ENCODE peak calls at places on chromosomes 11 and 22, in four cellular contexts. One of them, this sample, is unnamed.

GRCh38 chr11:96779030-96779429 is 389.2 kb downstream of the JRKL start:
- DNase-seq in progenitor cell of endocrine pancreas: no peak
- DNase-seq in neural progenitor cell: no peak
- DNase-seq in psoas muscle: no peak
- DNase-seq in this sample: no peak

GRCh38 chr11:65423516-65424199 is 1.1 kb downstream of the NEAT1 start:
- DNase-seq in neural progenitor cell: no peak
- DNase-seq in psoas muscle: no peak
- DNase-seq in progenitor cell of endocrine pancreas: no peak
- DNase-seq in this sample: no peak

GRCh38 chr22:39651783-39652058 is 81.2 kb downstream of the CACNA1I start:
- DNase-seq in psoas muscle: no peak
- DNase-seq in neural progenitor cell: no peak
- DNase-seq in progenitor cell of endocrine pancreas: no peak
- DNase-seq in this sample: no peak

GRCh38 chr11:11521306-11522002 is 100.4 kb downstream of the GALNT18 start:
- DNase-seq in psoas muscle: no peak
- DNase-seq in neural progenitor cell: no peak
- DNase-seq in progenitor cell of endocrine pancreas: no peak
- DNase-seq in this sample: no peak

GRCh38 chr11:79259800-79260199 is 181.0 kb downstream of the TENM4 start:
- DNase-seq in progenitor cell of endocrine pancreas: no peak
- DNase-seq in psoas muscle: no peak
- DNase-seq in neural progenitor cell: no peak
- DNase-seq in this sample: no peak

GRCh38 chr11:131064373-131064991 is 148.2 kb upstream of the SNX19 start:
- DNase-seq in psoas muscle: peak; percentile 28
- DNase-seq in progenitor cell of endocrine pancreas: peak; percentile 48
- DNase-seq in neural progenitor cell: peak; percentile 88
- DNase-seq in this sample: no peak

GRCh38 chr11:12284321-12285050 is 92.9 kb upstream of the PARVA start:
- DNase-seq in progenitor cell of endocrine pancreas: no peak
- DNase-seq in psoas muscle: no peak
- DNase-seq in neural progenitor cell: no peak
- DNase-seq in this sample: no peak

GRCh38 chr11:124896071-124896750 is 1.5 kb downstream of the ROBO4 start:
- DNase-seq in psoas muscle: no peak
- DNase-seq in progenitor cell of endocrine pancreas: no peak
- DNase-seq in neural progenitor cell: no peak
- DNase-seq in this sample: no peak

GRCh38 chr11:18705651-18706281 is 7.2 kb downstream of the TMEM86A start:
- DNase-seq in psoas muscle: peak; percentile 39
- DNase-seq in neural progenitor cell: no peak
- DNase-seq in progenitor cell of endocrine pancreas: no peak
- DNase-seq in this sample: no peak

GRCh38 chr11:63888170-63889086 is 28.5 kb downstream of the RCOR2 start:
- DNase-seq in psoas muscle: peak; percentile 62
- DNase-seq in neural progenitor cell: peak; percentile 54
- DNase-seq in progenitor cell of endocrine pancreas: no peak
- DNase-seq in this sample: peak; percentile 55

GRCh38 chr22:43236401-43237166 is 49.6 kb upstream of the TTLL12 start:
- DNase-seq in progenitor cell of endocrine pancreas: no peak
- DNase-seq in psoas muscle: peak; percentile 43
- DNase-seq in neural progenitor cell: no peak
- DNase-seq in this sample: no peak

GRCh38 chr11:95531116-95531515 is 258.5 kb downstream of the FAM76B start:
- DNase-seq in progenitor cell of endocrine pancreas: no peak
- DNase-seq in psoas muscle: no peak
- DNase-seq in neural progenitor cell: no peak
- DNase-seq in this sample: no peak

GRCh38 chr22:47175761-47176359 is 413.4 kb downstream of the TBC1D22A start:
- DNase-seq in neural progenitor cell: no peak
- DNase-seq in psoas muscle: peak; percentile 6
- DNase-seq in progenitor cell of endocrine pancreas: no peak
- DNase-seq in this sample: no peak

GRCh38 chr11:35676611-35676965 is 14.0 kb downstream of the TRIM44 start:
- DNase-seq in neural progenitor cell: no peak
- DNase-seq in psoas muscle: no peak
- DNase-seq in progenitor cell of endocrine pancreas: no peak
- DNase-seq in this sample: no peak

GRCh38 chr22:24091551-24092420 is 80.7 kb downstream of the CABIN1 start:
- DNase-seq in progenitor cell of endocrine pancreas: no peak
- DNase-seq in psoas muscle: no peak
- DNase-seq in neural progenitor cell: no peak
- DNase-seq in this sample: no peak

GRCh38 chr11:122882809-122883681 is 486 bp downstream of the JHY start:
- DNase-seq in psoas muscle: peak; percentile 55
- DNase-seq in progenitor cell of endocrine pancreas: peak; percentile 31
- DNase-seq in neural progenitor cell: peak; percentile 80
- DNase-seq in this sample: peak; percentile 41

GRCh38 chr22:28103596-28103995 is 184.5 kb upstream of the PITPNB start:
- DNase-seq in psoas muscle: no peak
- DNase-seq in neural progenitor cell: no peak
- DNase-seq in progenitor cell of endocrine pancreas: no peak
- DNase-seq in this sample: no peak

GRCh38 chr11:121194731-121195596 is 93.9 kb downstream of the TECTA start:
- DNase-seq in neural progenitor cell: peak; percentile 74
- DNase-seq in psoas muscle: no peak
- DNase-seq in progenitor cell of endocrine pancreas: peak; percentile 41
- DNase-seq in this sample: peak; percentile 28

GRCh38 chr11:78715639-78716311 is 141.1 kb upstream of the NARS2 start:
- DNase-seq in psoas muscle: peak; percentile 22
- DNase-seq in neural progenitor cell: peak; percentile 88
- DNase-seq in progenitor cell of endocrine pancreas: peak; percentile 37
- DNase-seq in this sample: no peak

GRCh38 chr11:70384486-70385152 is 13.7 kb upstream of the CTTN start:
- DNase-seq in psoas muscle: no peak
- DNase-seq in neural progenitor cell: no peak
- DNase-seq in progenitor cell of endocrine pancreas: no peak
- DNase-seq in this sample: no peak

GRCh38 chr11:133011604-133012003 is 520.7 kb downstream of the OPCML start:
- DNase-seq in progenitor cell of endocrine pancreas: no peak
- DNase-seq in neural progenitor cell: no peak
- DNase-seq in psoas muscle: no peak
- DNase-seq in this sample: no peak

GRCh38 chr11:63510360-63511130 is 4.7 kb downstream of the LGALS12 start:
- DNase-seq in psoas muscle: peak; percentile 67
- DNase-seq in neural progenitor cell: peak; percentile 11
- DNase-seq in progenitor cell of endocrine pancreas: no peak
- DNase-seq in this sample: no peak

GRCh38 chr11:65403607-65404121 is 17.2 kb downstream of the FRMD8 start:
- DNase-seq in progenitor cell of endocrine pancreas: no peak
- DNase-seq in neural progenitor cell: no peak
- DNase-seq in psoas muscle: no peak
- DNase-seq in this sample: no peak

GRCh38 chr22:38841211-38841610 is 2.6 kb downstream of the NPTXR start:
- DNase-seq in neural progenitor cell: no peak
- DNase-seq in psoas muscle: no peak
- DNase-seq in progenitor cell of endocrine pancreas: no peak
- DNase-seq in this sample: no peak

GRCh38 chr11:44226945-44227344 is 83.0 kb downstream of the ALX4 start:
- DNase-seq in psoas muscle: no peak
- DNase-seq in neural progenitor cell: no peak
- DNase-seq in progenitor cell of endocrine pancreas: no peak
- DNase-seq in this sample: no peak

GRCh38 chr22:32574957-32575893 is 100.6 kb downstream of the FBXO7 start:
- DNase-seq in progenitor cell of endocrine pancreas: no peak
- DNase-seq in psoas muscle: no peak
- DNase-seq in neural progenitor cell: peak; percentile 45
- DNase-seq in this sample: no peak

GRCh38 chr11:67024966-67025365 is 2.0 kb downstream of the SYT12 start:
- DNase-seq in progenitor cell of endocrine pancreas: no peak
- DNase-seq in neural progenitor cell: no peak
- DNase-seq in psoas muscle: no peak
- DNase-seq in this sample: no peak

GRCh38 chr11:106246495-106246894 is 169.0 kb downstream of the AASDHPPT start:
- DNase-seq in neural progenitor cell: no peak
- DNase-seq in progenitor cell of endocrine pancreas: no peak
- DNase-seq in psoas muscle: no peak
- DNase-seq in this sample: no peak

GRCh38 chr11:66543263-66544107 is 2.4 kb downstream of the ZDHHC24 start:
- DNase-seq in psoas muscle: no peak
- DNase-seq in neural progenitor cell: peak; percentile 52
- DNase-seq in progenitor cell of endocrine pancreas: peak; percentile 48
- DNase-seq in this sample: peak; percentile 66

GRCh38 chr22:42752912-42753311 is 32.2 kb upstream of the A4GALT start:
- DNase-seq in progenitor cell of endocrine pancreas: no peak
- DNase-seq in psoas muscle: no peak
- DNase-seq in neural progenitor cell: no peak
- DNase-seq in this sample: no peak

GRCh38 chr22:24133187-24133965 is 47.9 kb upstream of the SUSD2 start:
- DNase-seq in neural progenitor cell: no peak
- DNase-seq in psoas muscle: no peak
- DNase-seq in progenitor cell of endocrine pancreas: no peak
- DNase-seq in this sample: no peak

GRCh38 chr22:37230673-37231405 is 13.2 kb downstream of the RAC2 start:
- DNase-seq in progenitor cell of endocrine pancreas: no peak
- DNase-seq in neural progenitor cell: no peak
- DNase-seq in psoas muscle: no peak
- DNase-seq in this sample: peak; percentile 37

GRCh38 chr11:127017482-127017881 is 16.9 kb upstream of the KIRREL3 start:
- DNase-seq in neural progenitor cell: peak; percentile 72
- DNase-seq in progenitor cell of endocrine pancreas: no peak
- DNase-seq in psoas muscle: no peak
- DNase-seq in this sample: no peak

GRCh38 chr22:26409705-26410376 is 19.2 kb upstream of the ASPHD2 start:
- DNase-seq in progenitor cell of endocrine pancreas: no peak
- DNase-seq in neural progenitor cell: no peak
- DNase-seq in psoas muscle: no peak
- DNase-seq in this sample: no peak

GRCh38 chr11:86491048-86491447 is 116.4 kb downstream of the CCDC81 start:
- DNase-seq in psoas muscle: no peak
- DNase-seq in neural progenitor cell: no peak
- DNase-seq in progenitor cell of endocrine pancreas: no peak
- DNase-seq in this sample: no peak
- TF ChIP-seq CTCF in psoas muscle: no peak
- TF ChIP-seq CTCF in neural progenitor cell: no peak
- TF ChIP-seq CTCF in progenitor cell of endocrine pancreas: no peak
- TF ChIP-seq CTCF in this sample: no peak

GRCh38 chr11:81959341-81959740 is 774.3 kb downstream of the FAM181B start:
- DNase-seq in progenitor cell of endocrine pancreas: no peak
- DNase-seq in psoas muscle: no peak
- DNase-seq in neural progenitor cell: peak; percentile 31
- DNase-seq in this sample: no peak

GRCh38 chr11:81967242-81967641 is 766.4 kb downstream of the FAM181B start:
- DNase-seq in neural progenitor cell: no peak
- DNase-seq in progenitor cell of endocrine pancreas: no peak
- DNase-seq in psoas muscle: no peak
- DNase-seq in this sample: no peak

GRCh38 chr11:81966340-81966739 is 767.3 kb downstream of the FAM181B start:
- DNase-seq in progenitor cell of endocrine pancreas: no peak
- DNase-seq in neural progenitor cell: no peak
- DNase-seq in psoas muscle: no peak
- DNase-seq in this sample: no peak

GRCh38 chr11:81963018-81963417 is 770.6 kb downstream of the FAM181B start:
- DNase-seq in progenitor cell of endocrine pancreas: no peak
- DNase-seq in neural progenitor cell: no peak
- DNase-seq in psoas muscle: no peak
- DNase-seq in this sample: no peak
- TF ChIP-seq CTCF in progenitor cell of endocrine pancreas: peak; percentile 39
- TF ChIP-seq CTCF in neural progenitor cell: peak; percentile 49
- TF ChIP-seq CTCF in psoas muscle: no peak
- TF ChIP-seq CTCF in this sample: no peak

GRCh38 chr22:45833613-45834012 is 143.3 kb downstream of the WNT7B start:
- DNase-seq in neural progenitor cell: no peak
- DNase-seq in psoas muscle: no peak
- DNase-seq in progenitor cell of endocrine pancreas: no peak
- DNase-seq in this sample: no peak

GRCh38 chr22:45832959-45833580 is 143.9 kb downstream of the WNT7B start:
- DNase-seq in psoas muscle: no peak
- DNase-seq in neural progenitor cell: no peak
- DNase-seq in progenitor cell of endocrine pancreas: no peak
- DNase-seq in this sample: no peak

GRCh38 chr22:45832180-45832579 is 144.8 kb downstream of the WNT7B start:
- DNase-seq in neural progenitor cell: no peak
- DNase-seq in progenitor cell of endocrine pancreas: no peak
- DNase-seq in psoas muscle: no peak
- DNase-seq in this sample: no peak

GRCh38 chr22:45830531-45831245 is 146.3 kb downstream of the WNT7B start:
- DNase-seq in progenitor cell of endocrine pancreas: no peak
- DNase-seq in psoas muscle: no peak
- DNase-seq in neural progenitor cell: no peak
- DNase-seq in this sample: no peak

DNA sequence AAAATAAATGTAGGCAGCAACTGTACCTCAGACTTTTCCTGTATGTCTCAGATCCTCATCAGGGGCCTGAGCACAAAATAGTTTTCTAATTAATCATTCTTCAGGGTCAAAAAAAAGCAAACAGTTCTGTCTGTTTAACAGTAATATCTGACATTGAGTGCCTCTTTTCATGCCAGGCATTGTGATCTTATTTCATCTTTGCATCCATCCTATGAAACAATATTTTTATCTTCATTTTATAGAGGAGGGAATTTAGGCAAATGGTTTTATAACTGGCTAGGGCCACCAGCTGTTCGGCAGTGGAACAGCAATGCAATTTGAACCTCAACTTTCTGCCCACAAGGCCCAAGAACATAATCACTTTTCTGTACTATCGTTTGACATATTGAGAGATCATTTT is 145.6 kb downstream of the WNT7B start:
- DNase-seq in neural progenitor cell: no peak
- DNase-seq in progenitor cell of endocrine pancreas: no peak
- DNase-seq in psoas muscle: no peak
- DNase-seq in this sample: no peak
- TF ChIP-seq CTCF in neural progenitor cell: no peak
- TF ChIP-seq CTCF in progenitor cell of endocrine pancreas: no peak
- TF ChIP-seq CTCF in psoas muscle: peak; percentile 13
- TF ChIP-seq CTCF in this sample: no peak

DNA sequence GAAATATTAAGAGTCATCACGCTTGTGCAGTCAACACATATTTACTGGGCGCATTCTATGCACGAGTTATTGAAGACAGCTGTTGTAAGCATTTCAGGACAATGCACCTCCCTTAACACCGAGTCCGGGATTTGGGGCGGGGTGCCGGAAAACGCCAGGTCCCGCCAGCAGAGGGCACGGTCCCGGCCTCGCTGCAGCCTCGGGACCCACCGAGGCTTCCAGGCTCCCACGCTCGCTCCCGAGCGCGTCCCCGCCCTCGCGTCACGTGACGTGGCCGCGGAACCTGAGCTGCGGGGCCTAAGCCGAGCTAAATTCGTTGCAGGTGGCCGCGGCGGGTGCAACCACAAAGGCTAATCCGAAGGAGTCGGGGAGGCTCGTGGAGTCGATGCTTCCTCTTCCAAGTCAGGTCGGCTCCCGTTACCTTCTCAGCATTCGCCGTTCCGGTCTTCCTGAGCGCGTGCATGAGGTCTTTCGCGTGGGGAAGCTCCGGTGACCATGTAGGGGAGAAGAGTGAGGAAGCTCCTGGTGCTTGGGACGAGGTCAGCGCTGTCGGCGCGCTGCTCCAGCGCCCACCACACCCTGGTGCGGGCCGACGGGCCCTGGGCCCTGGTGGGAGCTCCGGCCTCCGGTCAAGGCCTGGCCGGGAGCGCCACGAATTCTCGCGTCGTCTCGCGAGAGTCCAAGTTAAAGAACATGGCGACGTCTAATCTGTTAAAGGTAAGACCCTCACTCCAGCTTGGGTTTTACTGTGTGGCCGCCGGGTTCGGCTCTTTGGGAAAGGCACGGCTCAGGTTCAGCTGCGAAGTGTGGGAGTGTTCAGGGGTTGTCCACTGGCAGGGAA is at the start of gene CUL5:
- DNase-seq in progenitor cell of endocrine pancreas: peak; percentile 92
- DNase-seq in psoas muscle: peak; percentile 94
- DNase-seq in neural progenitor cell: peak; percentile 95
- DNase-seq in this sample: peak; percentile 88
- TF ChIP-seq CTCF in progenitor cell of endocrine pancreas: peak; percentile 93
- TF ChIP-seq CTCF in psoas muscle: peak; percentile 83
- TF ChIP-seq CTCF in neural progenitor cell: peak; percentile 88
- TF ChIP-seq CTCF in this sample: peak; percentile 72

This sample was measured in natural killer cell.